ENCODE peak calls at places on chromosomes 6 and 20, in four cellular contexts. A, F, I and P are unnamed samples.

GRCh38 chr6:139449611-139450000 is 75.2 kb upstream of the CITED2 start:
- DNase-seq in F (no peak), I (no peak), A (peak; percentile 63), P (no peak)

GRCh38 chr6:113318553-113318952 is 538.6 kb upstream of the MARCKS start:
- DNase-seq in A (no peak), I (no peak), F (no peak), P (peak; percentile 74)

GRCh38 chr6:126721581-126722145 is 381.7 kb downstream of the CENPW start:
- DNase-seq in F (no peak), A (peak; percentile 97), I (no peak), P (no peak)

GRCh38 chr6:81772741-81773140 is 20.3 kb upstream of the TENT5A start:
- DNase-seq in A (no peak), I (no peak), F (no peak), P (no peak)

GRCh38 chr6:159565181-159565580 is 127.9 kb downstream of the SOD2 start:
- DNase-seq in A (no peak), F (no peak), I (no peak), P (no peak)

GRCh38 chr20:48821261-48821910 is 6.4 kb downstream of the PREX1 start:
- DNase-seq in I (no peak), F (no peak), A (no peak), P (no peak)

GRCh38 chr20:43752561-43753301 is 25.9 kb upstream of the GTSF1L start:
- DNase-seq in F (peak; percentile 55), A (peak; percentile 63), I (peak; percentile 19), P (no peak)

GRCh38 chr20:51094221-51094620 is 71.3 kb upstream of the KCNG1 start:
- DNase-seq in I (no peak), A (no peak), F (no peak), P (no peak)

GRCh38 chr20:24439737-24440136 is 29.7 kb upstream of the SYNDIG1 start:
- DNase-seq in F (no peak), I (no peak), A (no peak), P (no peak)

GRCh38 chr20:35820715-35821114 is 48.9 kb downstream of the PHF20 start:
- DNase-seq in A (peak; percentile 44), F (no peak), I (no peak), P (no peak)

GRCh38 chr20:41330941-41331340 is 9.7 kb upstream of the LPIN3 start:
- DNase-seq in F (no peak), A (no peak), I (no peak), P (no peak)

GRCh38 chr6:21826031-21826430 is 232.5 kb downstream of the SOX4 start:
- DNase-seq in I (no peak), A (no peak), F (no peak), P (no peak)

GRCh38 chr20:49853640-49854039 is 41.0 kb downstream of the SLC9A8 start:
- DNase-seq in I (peak; percentile 28), F (no peak), A (peak; percentile 40), P (no peak)

GRCh38 chr20:53757472-53757913 is 163.9 kb upstream of the ZNF217 start:
- DNase-seq in F (no peak), I (peak; percentile 56), A (no peak), P (no peak)

GRCh38 chr20:37986873-37987601 is 46.2 kb downstream of the TTI1 start:
- DNase-seq in A (peak; percentile 60), I (peak; percentile 39), F (no peak), P (no peak)

GRCh38 chr20:45359406-45360148 is 3.4 kb upstream of the SYS1 start:
- DNase-seq in A (peak; percentile 67), I (no peak), F (no peak), P (no peak)